ENCODE peak calls at places on chromosomes 11 and 22, in four cellular contexts. W is GM23338, X is SK-N-SH, P is HCT116. L is an unnamed sample.

GRCh38 chr22:23182289-23183106 is 2.2 kb downstream of the BCR start:
- DNase-seq in W (peak; percentile 47), X (no peak), P (no peak), L (peak; percentile 56)

GRCh38 chr11:62645660-62645933 is 816 bp downstream of the GANAB start:
- DNase-seq in W (no peak), X (peak; percentile 24), P (no peak), L (no peak)

GRCh38 chr22:42439821-42440674 is 7.8 kb upstream of the NFAM1 start:
- DNase-seq in W (no peak), X (no peak), P (no peak), L (no peak)

GRCh38 chr22:26372890-26373289 is 56.2 kb upstream of the ASPHD2 start:
- DNase-seq in W (no peak), X (no peak), P (no peak), L (no peak)

GRCh38 chr11:1297576-1298473 is 11.6 kb downstream of the TOLLIP start:
- DNase-seq in W (no peak), X (no peak), P (no peak), L (no peak)

GRCh38 chr11:110712643-110713468 is 619 bp upstream of the ARHGAP20 start:
- DNase-seq in W (peak; percentile 49), X (peak; percentile 69), P (no peak), L (peak; percentile 44)

GRCh38 chr11:10455637-10456487 is 798 bp downstream of the AMPD3 start:
- DNase-seq in W (peak; percentile 77), X (peak; percentile 78), P (peak; percentile 26), L (peak; percentile 79)

GRCh38 chr22:38843716-38844660 is at the start of gene NPTXR:
- DNase-seq in W (peak; percentile 69), X (peak; percentile 90), P (no peak), L (peak; percentile 81)

GRCh38 chr11:61609000-61609969 is 28.4 kb upstream of the SYT7 start:
- DNase-seq in W (no peak), X (no peak), P (no peak), L (peak; percentile 83)

GRCh38 chr11:109731451-109731850 is 309.5 kb downstream of the C11orf87 start:
- DNase-seq in W (no peak), X (no peak), P (no peak), L (no peak)

GRCh38 chr11:104830080-104830479 is 68.2 kb downstream of the CASP12 start:
- DNase-seq in W (no peak), X (no peak), P (peak; percentile 1), L (no peak)

GRCh38 chr11:112470355-112470754 is 209.7 kb upstream of the PLET1 start:
- DNase-seq in W (no peak), X (no peak), P (no peak), L (no peak)

GRCh38 chr22:16810188-16810802 is 14.9 kb downstream of the XKR3 start:
- DNase-seq in W (no peak), X (no peak), P (no peak), L (no peak)

GRCh38 chr11:42482822-42483221 is 829.0 kb upstream of the API5 start:
- DNase-seq in W (no peak), X (no peak), P (no peak), L (no peak)

GRCh38 chr11:26599421-26599820 is 27.4 kb upstream of the MUC15 start:
- DNase-seq in W (no peak), X (no peak), P (no peak), L (no peak)
- TF ChIP-seq EZH2phosphoT487 in W (no peak), X (no peak), P (no peak), L (no peak)

GRCh38 chr22:44586337-44586990 is 88.4 kb upstream of the RTL6 start:
- DNase-seq in W (no peak), X (no peak), P (no peak), L (no peak)
- H3K4me3 ChIP-seq in W (no peak overlapping the region), X (no peak overlapping the region), P (no peak overlapping the region), L (no peak overlapping the region)

DNA sequence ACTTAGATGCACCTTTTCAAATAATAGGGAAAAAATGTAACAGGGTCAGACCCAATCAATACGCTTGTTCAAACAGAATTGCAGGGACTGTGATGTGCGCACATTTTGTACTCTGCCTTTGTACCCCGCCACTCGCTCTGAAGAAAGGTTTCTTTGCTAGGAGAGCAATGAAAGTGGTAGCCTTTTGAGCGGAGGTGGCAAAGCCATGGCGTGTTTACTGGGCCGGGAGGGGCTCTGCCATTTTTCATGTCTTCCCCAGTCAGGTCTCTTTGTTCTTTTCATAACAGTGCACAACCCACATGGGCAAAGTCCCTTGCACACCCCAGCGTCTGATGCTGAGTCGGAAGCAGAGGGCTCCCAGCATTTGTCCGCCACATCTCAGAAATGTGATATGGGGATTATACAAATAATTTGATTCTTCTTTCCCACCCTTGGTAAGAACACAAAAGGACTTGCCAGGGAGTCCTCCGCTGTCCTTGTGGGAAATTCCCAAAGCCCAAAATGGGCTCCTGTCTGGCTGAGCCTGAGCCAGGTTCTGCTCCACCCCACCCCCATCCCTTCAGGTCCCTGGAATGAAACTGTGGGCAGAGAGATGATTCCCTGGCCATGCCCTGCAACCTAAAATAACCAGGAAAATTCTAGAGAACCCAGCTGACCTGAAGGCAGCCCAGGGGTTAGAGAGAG is 36.6 kb downstream of the C11orf58 start:
- DNase-seq in W (no peak), X (no peak), P (no peak), L (no peak)
- H3K27me3 ChIP-seq in W (no peaks in the 10 kb centered on the region), X (no peaks in the 10 kb centered on the region), P (no peaks in the 10 kb centered on the region), L (no peaks in the 10 kb centered on the region)

DNA sequence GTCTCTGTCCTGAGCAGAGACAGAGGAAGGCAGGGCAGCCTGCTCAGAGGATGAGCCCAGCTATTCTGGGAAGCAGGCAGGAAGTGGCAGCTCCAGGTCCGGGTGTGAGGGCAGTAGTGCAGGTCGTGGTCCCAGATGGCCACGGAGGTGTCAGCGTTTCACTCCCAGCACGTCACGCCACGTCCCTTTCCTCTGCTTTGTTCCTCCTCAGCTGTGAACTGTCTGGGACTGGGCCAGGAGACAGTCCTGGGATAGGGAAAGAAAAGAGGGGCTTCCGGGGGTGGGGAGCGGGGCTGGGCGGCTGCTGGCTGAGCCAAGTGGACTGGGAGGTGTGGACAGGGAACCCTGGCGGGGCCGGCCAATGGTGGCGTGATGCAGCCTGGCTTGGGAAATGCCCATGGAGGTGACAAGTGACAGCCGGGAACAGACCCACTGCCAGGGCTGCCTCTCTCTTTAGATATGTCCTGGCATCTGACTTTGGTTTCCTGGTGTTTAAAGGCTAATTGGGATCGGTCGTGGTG is 64.7 kb downstream of the KCNQ1 start:
- DNase-seq in W (no peak), X (peak; percentile 21), P (no peak), L (no peak)
- TF ChIP-seq EZH2phosphoT487 in W (no peak), X (no peak), P (no peak), L (no peak)

GRCh38 chr11:78429209-78429608 is 11.6 kb upstream of the GAB2 start:
- DNase-seq in W (no peak), X (no peak), P (no peak), L (no peak)

GRCh38 chr11:78428273-78428651 is 10.6 kb upstream of the GAB2 start:
- DNase-seq in W (no peak), X (no peak), P (no peak), L (no peak)

GRCh38 chr11:78426845-78427244 is 9.2 kb upstream of the GAB2 start:
- DNase-seq in W (no peak), X (no peak), P (no peak), L (no peak)

GRCh38 chr11:78428773-78429172 is 11.2 kb upstream of the GAB2 start:
- DNase-seq in W (no peak), X (no peak), P (no peak), L (no peak)

GRCh38 chr11:78427615-78428272 is 10.1 kb upstream of the GAB2 start:
- DNase-seq in W (no peak), X (no peak), P (no peak), L (no peak)
- H3K4me3 ChIP-seq in W (no peak overlapping the region), X (no peak overlapping the region), P (no peak overlapping the region), L (no peak overlapping the region)

GRCh38 chr11:124922831-124923230 is 3.8 kb downstream of the HEPN1 start:
- DNase-seq in W (no peak), X (no peak), P (no peak), L (no peak)
- H3K27me3 ChIP-seq in W (peaks cover 64% of the 10 kb centered on the region), X (no peaks in the 10 kb centered on the region), P (no peaks in the 10 kb centered on the region), L (peaks cover 6% of the 10 kb centered on the region)

GRCh38 chr11:119643878-119644225 is 85.1 kb downstream of the NECTIN1 start:
- DNase-seq in W (no peak), X (no peak), P (no peak), L (no peak)
- TF ChIP-seq EZH2phosphoT487 in W (no peak), X (no peak), P (no peak), L (no peak)